ENCODE peak calls at places on chromosomes 16 and 17, in seven cellular contexts. L is IMR-90, V is mesendoderm, N is H1, M is neuronal stem cell, K is H9, F is trophoblast cell. Y is an unnamed sample.

GRCh38 chr17:57938061-57938502 is 17.1 kb downstream of the CUEDC1 start:
- DNase-seq in L (no peak), V (no peak), N (no peak), M (no peak), K (no peak), F (no peak), Y (no peak)

GRCh38 chr17:3697157-3697515 is 1.2 kb upstream of the P2RX5 start:
- DNase-seq in L (no peak), V (no peak), N (no peak), M (no peak), K (no peak), F (no peak), Y (no peak)

GRCh38 chr17:48636177-48637018 is 10.2 kb upstream of the HOXB9 start:
- DNase-seq in L (peak), V (peak), N (peak), M (peak), K (peak), F (peak), Y (peak)

GRCh38 chr16:19123535-19124178 is 9.9 kb downstream of the ITPRIPL2 start:
- DNase-seq in L (no peak), V (no peak), N (no peak), M (no peak), K (no peak), F (no peak), Y (no peak)

GRCh38 chr16:57540906-57541753 is 1.3 kb upstream of the ADGRG5 start:
- DNase-seq in L (no peak), V (no peak), N (peak), M (no peak), K (peak), F (no peak), Y (no peak)

GRCh38 chr17:82495844-82496528 is 23.5 kb upstream of the FOXK2 start:
- DNase-seq in L (no peak), V (peak), N (peak), M (no peak), K (peak), F (peak), Y (no peak)

GRCh38 chr16:66273644-66274334 is 92.7 kb upstream of the CDH5 start:
- DNase-seq in L (peak), V (peak), N (peak), M (no peak), K (peak), F (no peak), Y (no peak)

GRCh38 chr17:34758316-34758715 is 178.9 kb downstream of the TMEM132E start:
- DNase-seq in L (no peak), V (no peak), N (no peak), M (no peak), K (peak), F (no peak), Y (no peak)

GRCh38 chr17:16197276-16197675 is 18.1 kb downstream of the NCOR1 start:
- DNase-seq in L (peak), V (no peak), N (no peak), M (no peak), K (no peak), F (no peak), Y (peak)

GRCh38 chr17:7355053-7355452 is at the start of gene TMEM95:
- DNase-seq in L (no peak), V (no peak), N (no peak), M (no peak), K (no peak), F (no peak), Y (no peak)

GRCh38 chr17:39194985-39195524 is 2.4 kb downstream of the CACNB1 start:
- DNase-seq in L (no peak), V (peak), N (no peak), M (peak), K (peak), F (no peak), Y (no peak)

GRCh38 chr17:58381124-58381838 is 29.3 kb upstream of the SUPT4H1 start:
- DNase-seq in L (no peak), V (no peak), N (peak), M (no peak), K (no peak), F (no peak), Y (no peak)

GRCh38 chr16:9058211-9058610 is 33.2 kb upstream of the HAPSTR1 start:
- DNase-seq in L (no peak), V (no peak), N (no peak), M (no peak), K (no peak), F (no peak), Y (no peak)

GRCh38 chr17:46730679-46731078 is 87.8 kb downstream of the WNT3 start:
- DNase-seq in L (no peak), V (no peak), N (no peak), M (no peak), K (no peak), F (no peak), Y (no peak)
- H4K8ac ChIP-seq in L (no peak), V (no peak), N (no peak), M (no peak), K (no peak), F (no peak), Y (no peak)

DNA sequence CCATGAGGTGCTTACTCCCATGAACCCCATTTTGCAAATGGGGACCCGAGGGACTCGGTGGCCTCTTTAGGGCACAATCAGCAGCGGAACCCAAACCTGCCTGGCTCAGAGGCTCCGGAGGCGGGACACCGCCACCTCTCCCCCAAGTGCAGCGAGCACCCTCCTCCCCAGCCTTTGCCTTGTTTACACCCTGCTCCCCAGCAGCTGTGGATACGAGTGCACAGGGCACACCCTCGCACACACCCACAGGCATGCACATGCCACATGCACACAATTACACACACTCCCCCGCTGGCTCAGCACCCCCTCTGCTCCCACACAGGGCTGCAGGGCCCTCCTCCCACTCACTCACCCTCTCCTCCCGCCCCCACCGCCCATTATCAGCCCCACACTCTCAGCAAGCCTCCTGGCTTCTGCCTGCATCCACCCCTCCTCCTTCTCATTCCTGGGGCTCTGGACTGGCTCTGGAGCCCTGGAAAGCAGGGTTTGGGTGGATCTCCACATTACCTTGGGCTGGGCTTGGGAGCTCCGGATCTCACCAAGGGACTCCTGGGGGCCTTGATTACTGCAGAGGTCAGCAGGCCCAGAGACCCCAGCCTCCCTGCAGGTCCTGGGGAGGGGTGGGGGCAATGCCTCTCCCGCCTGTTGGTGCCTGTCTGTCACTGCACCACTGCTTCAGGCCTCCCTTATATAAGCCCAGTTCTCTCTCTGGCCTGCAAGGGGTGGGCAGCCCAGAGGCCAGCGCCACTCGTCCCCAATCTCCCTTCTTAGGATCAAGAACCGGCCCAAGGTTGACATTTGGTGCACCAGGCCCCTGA is 6.4 kb downstream of the PDK2 start:
- DNase-seq in L (peak), V (peak), N (no peak), M (no peak), K (peak), F (no peak), Y (peak)
- H3K23ac ChIP-seq in L (no peak), V (peak), N (no peak), M (peak), K (no peak), F (no peak), Y (no peak)

DNA sequence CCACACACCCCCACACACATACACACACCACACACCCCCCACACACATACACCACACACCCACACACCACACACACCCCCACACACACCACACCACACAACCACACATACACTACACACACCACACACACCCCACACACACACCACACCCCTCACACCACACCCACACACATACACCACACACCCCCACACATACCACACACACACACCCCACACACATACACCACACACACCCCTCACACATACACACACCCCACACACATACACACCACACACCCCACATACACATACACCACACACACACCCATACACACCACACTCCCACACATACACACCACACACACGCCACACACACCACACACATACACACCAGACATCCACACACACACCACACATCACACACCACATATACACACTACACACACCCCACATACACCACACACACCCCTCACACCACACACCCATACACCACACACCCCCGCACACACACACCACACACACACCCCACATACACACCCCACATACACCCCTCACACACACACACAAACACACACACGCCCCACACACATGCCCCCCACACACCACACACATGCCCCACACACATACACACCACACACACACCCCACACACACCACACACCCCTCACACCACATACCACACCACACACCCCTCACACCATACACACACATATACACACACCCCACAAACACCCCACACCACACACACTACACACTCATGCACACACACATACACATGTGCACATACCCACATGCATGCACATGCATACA is 25.9 kb upstream of the GSG1L start:
- DNase-seq in L (no peak), V (no peak), N (no peak), M (no peak), K (no peak), F (no peak), Y (no peak)
- H4K8ac ChIP-seq in L (no peak), V (no peak), N (no peak), M (peak), K (peak), F (no peak), Y (peak)

GRCh38 chr16:86414991-86415740 is 95.2 kb upstream of the FOXF1 start:
- DNase-seq in L (no peak), V (no peak), N (no peak), M (no peak), K (no peak), F (no peak), Y (no peak)
- H3K23ac ChIP-seq in L (no peak), V (no peak), N (no peak), M (no peak), K (no peak), F (no peak), Y (no peak)

GRCh38 chr17:80469667-80470066 is 6.7 kb downstream of the NPTX1 start:
- DNase-seq in L (no peak), V (no peak), N (no peak), M (no peak), K (no peak), F (no peak), Y (no peak)
- H4K8ac ChIP-seq in L (no peak), V (no peak), N (no peak), M (no peak), K (no peak), F (no peak), Y (no peak)

GRCh38 chr16:284204-285120 is 1.5 kb downstream of the PDIA2 start:
- DNase-seq in L (no peak), V (no peak), N (no peak), M (no peak), K (no peak), F (no peak), Y (no peak)

GRCh38 chr16:285146-286055 is 2.4 kb downstream of the PDIA2 start:
- DNase-seq in L (no peak), V (no peak), N (no peak), M (no peak), K (no peak), F (no peak), Y (no peak)

GRCh38 chr16:287981-288920 is 5.3 kb downstream of the PDIA2 start:
- DNase-seq in L (no peak), V (no peak), N (no peak), M (no peak), K (no peak), F (no peak), Y (no peak)

GRCh38 chr16:287298-287811 is 4.4 kb downstream of the PDIA2 start:
- DNase-seq in L (no peak), V (no peak), N (no peak), M (no peak), K (no peak), F (peak), Y (no peak)

DNA sequence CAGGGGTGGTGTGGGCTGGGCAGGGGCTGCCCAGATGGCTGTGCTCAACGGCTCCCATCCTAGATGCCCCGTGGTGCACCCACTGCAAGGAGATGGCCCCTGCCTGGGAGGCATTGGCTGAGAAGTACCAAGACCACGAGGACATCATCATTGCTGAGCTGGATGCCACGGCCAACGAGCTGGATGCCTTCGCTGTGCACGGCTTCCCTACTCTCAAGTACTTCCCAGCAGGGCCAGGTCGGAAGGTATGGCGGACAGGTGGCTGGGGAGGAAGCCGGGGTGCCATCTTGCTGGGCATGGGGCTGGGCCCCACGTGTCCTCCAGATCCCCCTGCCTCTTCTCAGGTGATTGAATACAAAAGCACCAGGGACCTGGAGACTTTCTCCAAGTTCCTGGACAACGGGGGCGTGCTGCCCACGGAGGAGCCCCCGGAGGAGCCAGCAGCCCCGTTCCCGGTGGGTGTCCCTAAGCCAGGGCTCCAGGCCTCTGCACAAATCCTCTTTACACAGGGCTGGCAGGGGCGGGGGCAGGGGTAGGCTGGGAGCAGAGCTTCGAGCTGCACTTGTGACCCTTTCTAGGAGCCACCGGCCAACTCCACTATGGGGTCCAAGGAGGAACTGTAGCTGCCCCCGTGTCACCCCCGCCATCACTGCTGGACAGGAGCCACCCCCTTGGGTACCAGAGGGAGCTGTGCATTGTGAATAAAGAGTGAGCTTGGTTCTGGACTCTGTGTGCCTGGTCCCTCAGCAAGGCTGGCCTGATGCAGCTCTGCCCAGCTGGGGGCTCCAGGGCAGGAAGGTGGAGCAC is 3.7 kb downstream of the PDIA2 start:
- DNase-seq in L (no peak), V (no peak), N (no peak), M (no peak), K (no peak), F (no peak), Y (no peak)
- H3K23ac ChIP-seq in L (no peak), V (no peak), N (no peak), M (no peak), K (no peak), F (no peak), Y (no peak)

GRCh38 chr16:68061396-68061795 is 23.8 kb upstream of the NFATC3 start:
- DNase-seq in L (no peak), V (no peak), N (no peak), M (no peak), K (no peak), F (no peak), Y (no peak)
- H4K8ac ChIP-seq in L (no peak), V (no peak), N (no peak), M (no peak), K (no peak), F (no peak), Y (no peak)